ENCODE peak calls at places on chromosomes 7 and 10, in six cellular contexts. W, A, R, B, E and T are unnamed samples.

GRCh38 chr10:129417164-129417563 is 49.9 kb upstream of the MGMT start:
- DNase-seq in W (no peak), A (peak; percentile 17), R (no peak), B (no peak), E (no peak), T (no peak)

GRCh38 chr10:68861253-68861652 is 33.9 kb downstream of the STOX1 start:
- DNase-seq in W (peak; percentile 15), A (no peak), R (no peak), B (no peak), E (no peak), T (peak; percentile 25)

GRCh38 chr7:43637114-43637806 is 54.4 kb downstream of the STK17A start:
- DNase-seq in W (no peak), A (no peak), R (no peak), B (no peak), E (no peak), T (no peak)

GRCh38 chr10:130017010-130017630 is 53.0 kb upstream of the EBF3 start:
- DNase-seq in W (no peak), A (no peak), R (no peak), B (no peak), E (no peak), T (no peak)

GRCh38 chr10:52215745-52216361 is 98.2 kb upstream of the DKK1 start:
- DNase-seq in W (peak; percentile 60), A (peak; percentile 65), R (peak; percentile 32), B (peak; percentile 42), E (no peak), T (peak; percentile 84)

GRCh38 chr10:33703897-33704825 is 369.7 kb upstream of the NRP1 start:
- DNase-seq in W (no peak), A (no peak), R (no peak), B (no peak), E (no peak), T (no peak)

GRCh38 chr7:50826371-50827172 is 43.9 kb upstream of the GRB10 start:
- DNase-seq in W (peak; percentile 55), A (peak; percentile 78), R (no peak), B (no peak), E (no peak), T (no peak)

GRCh38 chr10:89414879-89415821 is 782 bp downstream of the IFIT5 start:
- DNase-seq in W (no peak), A (no peak), R (peak; percentile 82), B (no peak), E (peak; percentile 81), T (peak; percentile 57)

GRCh38 chr10:85175635-85176034 is 847.2 kb downstream of the CCSER2 start:
- DNase-seq in W (no peak), A (no peak), R (no peak), B (no peak), E (no peak), T (no peak)

GRCh38 chr7:13988765-13989137 is 715 bp downstream of the ETV1 start:
- DNase-seq in W (no peak), A (no peak), R (peak; percentile 24), B (peak; percentile 24), E (no peak), T (no peak)

GRCh38 chr7:29955799-29956476 is 33.7 kb downstream of the SCRN1 start:
- DNase-seq in W (no peak), A (no peak), R (no peak), B (no peak), E (no peak), T (no peak)

GRCh38 chr10:31912289-31912688 is 16.3 kb downstream of the ARHGAP12 start:
- DNase-seq in W (no peak), A (no peak), R (no peak), B (no peak), E (no peak), T (no peak)

GRCh38 chr10:47450442-47450841 is 33.5 kb downstream of the ANXA8 start:
- DNase-seq in W (no peak), A (no peak), R (no peak), B (no peak), E (no peak), T (no peak)

GRCh38 chr10:60048146-60048545 is 141.8 kb upstream of the CCDC6 start:
- DNase-seq in W (peak; percentile 18), A (peak; percentile 39), R (peak; percentile 6), B (no peak), E (no peak), T (peak; percentile 9)

GRCh38 chr7:101707587-101707986 is 78.5 kb upstream of the MYL10 start:
- DNase-seq in W (no peak), A (no peak), R (no peak), B (no peak), E (no peak), T (no peak)

GRCh38 chr7:147570390-147570789 is 1020.2 kb upstream of the C7orf33 start:
- DNase-seq in W (no peak), A (no peak), R (no peak), B (no peak), E (no peak), T (no peak)

GRCh38 chr10:43888551-43888950 is 239.9 kb upstream of the ZNF32 start:
- DNase-seq in W (no peak), A (no peak), R (no peak), B (no peak), E (no peak), T (no peak)

GRCh38 chr7:151486074-151486473 is 33.6 kb downstream of the RHEB start:
- DNase-seq in W (no peak), A (no peak), R (no peak), B (no peak), E (no peak), T (no peak)

GRCh38 chr10:74437822-74438221 is 286.8 kb downstream of the ADK start:
- DNase-seq in W (peak; percentile 8), A (peak; percentile 4), R (no peak), B (no peak), E (no peak), T (no peak)

GRCh38 chr7:111092406-111093160 is 1.7 kb downstream of the LRRN3 start:
- DNase-seq in W (no peak), A (no peak), R (no peak), B (no peak), E (no peak), T (no peak)

GRCh38 chr10:93413252-93413689 is 68.9 kb downstream of the MYOF start:
- DNase-seq in W (no peak), A (no peak), R (no peak), B (no peak), E (no peak), T (no peak)

GRCh38 chr7:149773446-149774236 is at the start of gene ZNF467:
- DNase-seq in W (no peak), A (no peak), R (peak; percentile 73), B (peak; percentile 87), E (no peak), T (peak; percentile 44)

GRCh38 chr7:123366991-123367390 is 167.2 kb upstream of the SLC13A1 start:
- DNase-seq in W (no peak), A (no peak), R (no peak), B (no peak), E (no peak), T (no peak)

GRCh38 chr7:143416565-143417149 is 8.0 kb upstream of the EPHA1 start:
- DNase-seq in W (peak; percentile 48), A (peak; percentile 48), R (peak; percentile 82), B (peak; percentile 81), E (no peak), T (peak; percentile 47)

GRCh38 chr10:129870042-129870757 is 93.9 kb downstream of the EBF3 start:
- DNase-seq in W (no peak), A (no peak), R (peak; percentile 58), B (no peak), E (no peak), T (no peak)

GRCh38 chr7:2452074-2452507 is 24.1 kb downstream of the GRIFIN start:
- DNase-seq in W (no peak), A (peak; percentile 20), R (peak; percentile 66), B (peak; percentile 31), E (peak; percentile 64), T (no peak)

GRCh38 chr7:2019693-2020511 is 212.8 kb downstream of the MAD1L1 start:
- DNase-seq in W (no peak), A (no peak), R (peak; percentile 48), B (peak; percentile 71), E (no peak), T (no peak)

GRCh38 chr10:79051766-79052165 is 17.0 kb upstream of the ZMIZ1 start:
- DNase-seq in W (no peak), A (no peak), R (no peak), B (no peak), E (no peak), T (no peak)

DNA sequence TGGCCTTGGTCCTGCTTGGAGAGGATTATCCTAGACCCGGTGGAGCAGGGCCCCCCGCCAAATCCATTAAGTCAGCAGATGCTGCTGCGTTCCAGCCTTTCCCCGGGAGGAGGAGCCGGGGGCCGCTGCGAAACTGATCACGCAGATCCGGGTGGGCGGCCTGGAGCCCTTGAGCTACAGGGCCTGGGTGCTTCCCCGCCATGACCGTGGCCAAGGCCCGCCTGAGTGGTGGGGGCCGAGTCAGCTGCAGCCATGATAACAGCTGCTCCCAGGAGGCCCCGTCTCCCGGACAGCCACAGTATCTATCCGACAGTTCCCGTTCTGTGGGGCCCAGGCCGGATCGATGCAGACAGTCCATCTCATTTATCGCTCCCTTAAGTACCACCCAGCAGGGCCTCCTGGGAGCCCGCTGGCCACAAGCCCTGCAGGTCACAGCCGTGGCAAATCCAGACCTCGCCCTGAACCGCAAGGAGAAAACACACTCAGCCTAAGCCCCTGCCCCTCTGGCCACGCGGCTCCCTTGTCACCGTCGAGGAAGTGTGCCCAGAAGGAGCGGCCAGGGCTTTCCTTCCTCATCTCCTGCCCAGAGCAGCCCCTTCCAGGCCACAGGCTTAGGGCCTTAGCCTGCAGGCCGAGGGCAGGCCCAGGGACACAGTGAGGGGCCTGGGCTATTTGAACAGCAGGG is 34.4 kb upstream of the SLC29A4 start:
- DNase-seq in W (no peak), A (no peak), R (no peak), B (peak; percentile 36), E (no peak), T (no peak)
- TF ChIP-seq JUND in W (no peak), A (no peak), R (no peak), B (no peak), E (no peak), T (no peak)

DNA sequence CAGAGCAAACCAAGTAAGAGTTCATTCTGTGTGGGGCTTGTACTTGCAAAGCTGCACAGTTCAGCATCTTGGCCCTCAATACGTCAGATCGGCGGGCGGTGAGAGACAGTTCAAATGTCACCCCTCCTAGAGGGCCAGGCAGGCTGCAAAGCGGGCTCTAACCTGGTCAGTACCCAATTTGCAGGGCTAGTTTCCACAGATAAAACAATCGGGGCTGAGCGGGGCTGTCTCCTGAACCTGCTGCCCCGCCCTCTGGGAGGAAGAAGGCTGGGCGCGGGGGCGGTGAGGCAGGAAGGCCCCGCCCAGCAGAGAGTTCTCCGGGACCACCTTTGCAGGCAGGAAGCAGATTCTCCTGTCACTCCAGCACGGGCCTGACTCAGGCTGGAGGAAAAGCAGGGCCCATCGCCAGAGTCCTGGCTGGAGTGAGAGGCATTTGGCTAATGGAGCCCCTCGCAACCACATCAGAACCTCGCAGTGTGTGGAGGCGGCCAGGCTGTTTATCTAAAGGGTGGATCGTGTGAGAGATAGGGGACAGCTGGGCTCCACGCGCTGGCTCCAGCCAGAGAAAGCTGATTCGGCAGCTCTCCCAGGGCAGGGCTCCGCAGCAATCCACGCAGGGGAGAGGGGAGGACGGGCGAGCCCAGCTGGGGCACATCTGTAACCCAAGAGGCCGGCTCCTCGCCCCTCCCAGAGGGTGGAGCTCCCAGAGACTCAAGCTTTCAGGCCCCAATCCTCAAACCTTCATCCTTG is 83.1 kb downstream of the SH3PXD2A start:
- DNase-seq in W (peak; percentile 62), A (no peak), R (peak; percentile 90), B (peak; percentile 78), E (peak; percentile 82), T (no peak)
- TF ChIP-seq JUND in W (no peak), A (no peak), R (no peak), B (no peak), E (no peak), T (no peak)

GRCh38 chr10:98340946-98341345 is 73.0 kb upstream of the LOXL4 start:
- DNase-seq in W (no peak), A (no peak), R (peak; percentile 64), B (no peak), E (no peak), T (no peak)
- TF ChIP-seq JUND in W (no peak), A (no peak), R (no peak), B (no peak), E (no peak), T (no peak)

GRCh38 chr10:132607961-132608495 is 70.4 kb downstream of the INPP5A start:
- DNase-seq in W (no peak), A (no peak), R (peak; percentile 53), B (no peak), E (no peak), T (no peak)
- TF ChIP-seq JUND in W (no peak), A (no peak), R (no peak), B (no peak), E (no peak), T (no peak)